ENCODE peak calls at places on chromosome 4, in four cellular contexts. R is anterior cingulate cortex, O is D341Med, Q is frontal cortex. G is an unnamed sample.
A peak's percentile ranks its signal among the peaks of the same experiment; 100 is the strongest.

GRCh38 chr4:15805583-15806517 is 27.7 kb downstream of the CD38 start:
- DNase-seq in R (peak; percentile 22), O (peak; percentile 66), Q (no peak), G (peak; percentile 45)

GRCh38 chr4:69092190-69092589 is 4.1 kb upstream of the UGT2B7 start:
- DNase-seq in R (no peak), O (no peak), Q (no peak), G (no peak)

GRCh38 chr4:85127653-85128052 is 161.2 kb upstream of the WDFY3 start:
- DNase-seq in R (peak; percentile 29), O (peak; percentile 88), Q (peak; percentile 20), G (no peak)

GRCh38 chr4:184268574-184269160 is 51.0 kb upstream of the ENPP6 start:
- DNase-seq in R (no peak), O (no peak), Q (no peak), G (no peak)

GRCh38 chr4:41985151-41985550 is 3.6 kb downstream of the DCAF4L1 start:
- DNase-seq in R (no peak), O (no peak), Q (no peak), G (no peak)

GRCh38 chr4:81215219-81215892 is at the start of gene PRKG2:
- DNase-seq in R (peak; percentile 18), O (peak; percentile 30), Q (no peak), G (no peak)

GRCh38 chr4:138158746-138159297 is 83.3 kb downstream of the SLC7A11 start:
- DNase-seq in R (no peak), O (no peak), Q (no peak), G (no peak)

GRCh38 chr4:99202536-99202935 is 16.5 kb downstream of the ADH6 start:
- DNase-seq in R (no peak), O (no peak), Q (no peak), G (no peak)

GRCh38 chr4:158610790-158611189 is 60.9 kb downstream of the C4orf46 start:
- DNase-seq in R (no peak), O (no peak), Q (no peak), G (no peak)

GRCh38 chr4:163167333-163167626 is 590 bp upstream of the NAF1 start:
- DNase-seq in R (no peak), O (peak; percentile 24), Q (no peak), G (no peak)

GRCh38 chr4:42627887-42628646 is 28.8 kb downstream of the ATP8A1 start:
- DNase-seq in R (peak; percentile 57), O (peak; percentile 62), Q (no peak), G (no peak)

GRCh38 chr4:12692815-12693214 is 791.3 kb downstream of the RAB28 start:
- DNase-seq in R (no peak), O (no peak), Q (no peak), G (no peak)

GRCh38 chr4:95304898-95305297 is 243.9 kb downstream of the UNC5C start:
- DNase-seq in R (no peak), O (no peak), Q (no peak), G (no peak)

GRCh38 chr4:117157360-117157759 is 72.0 kb upstream of the TRAM1L1 start:
- DNase-seq in R (no peak), O (no peak), Q (no peak), G (no peak)

GRCh38 chr4:26854701-26855100 is 5.9 kb upstream of the STIM2 start:
- DNase-seq in R (no peak), O (no peak), Q (no peak), G (no peak)

GRCh38 chr4:11791808-11792207 is 363.1 kb upstream of the HS3ST1 start:
- DNase-seq in R (no peak), O (no peak), Q (no peak), G (no peak)

GRCh38 chr4:98249831-98250230 is 11.4 kb upstream of the RAP1GDS1 start:
- DNase-seq in R (no peak), O (no peak), Q (no peak), G (no peak)

GRCh38 chr4:95548738-95549245 is at the start of gene UNC5C:
- DNase-seq in R (peak; percentile 89), O (peak; percentile 58), Q (peak; percentile 60), G (no peak)

GRCh38 chr4:98672583-98673281 is 14.3 kb upstream of the TSPAN5 start:
- DNase-seq in R (no peak), O (no peak), Q (no peak), G (no peak)

GRCh38 chr4:108156391-108156790 is 12.3 kb downstream of the LEF1 start:
- DNase-seq in R (no peak), O (no peak), Q (no peak), G (no peak)

GRCh38 chr4:17810260-17811077 is at the start of the genes DCAF16 and NCAPG:
- DNase-seq in R (peak; percentile 99), O (peak; percentile 97), Q (peak; percentile 96), G (peak; percentile 88)